ENCODE peak calls at places on chromosomes 3 and 15, in ten cellular contexts. E is GM12878, D is Peyer's patch, Z is testis, W is transverse colon, R is gastrocnemius medialis, B is ovary, P is endothelial cell of umbilical vein, O is tibial nerve, F is A549. L is an unnamed sample.

GRCh38 chr3:75983609-75984290 is 198.4 kb upstream of the ZNF717 start:
- DNase-seq in Z (no peak), R (no peak), D (no peak), P (no peak), O (no peak), W (no peak), B (no peak), E (no peak), F (no peak), L (no peak)

GRCh38 chr3:85567074-85567676 is 608.4 kb downstream of the CADM2 start:
- DNase-seq in P (peak), D (no peak), W (peak), Z (peak), B (no peak), R (peak), E (no peak), F (no peak), O (peak), L (peak)

GRCh38 chr15:79329186-79329611 is 18.3 kb downstream of the TMED3 start:
- DNase-seq in F (no peak), Z (peak), P (peak), D (no peak), O (no peak), R (no peak), W (no peak), B (no peak), E (no peak), L (no peak)

GRCh38 chr15:62940755-62941361 is 101.7 kb upstream of the TPM1 start:
- DNase-seq in Z (peak), D (peak), R (peak), O (peak), W (peak), P (peak), F (peak), B (peak), E (no peak), L (peak)

GRCh38 chr15:98855067-98855814 is 152.4 kb downstream of the PGPEP1L start:
- DNase-seq in E (no peak), O (no peak), B (no peak), W (no peak), D (no peak), P (no peak), R (no peak), F (no peak), Z (no peak), L (no peak)

GRCh38 chr3:116852801-116853200 is 143.2 kb downstream of the TUSC7 start:
- DNase-seq in O (no peak), B (no peak), D (no peak), W (no peak), P (no peak), F (no peak), E (no peak), R (no peak), Z (no peak), L (no peak)

GRCh38 chr15:63499611-63500010 is 4.8 kb upstream of the USP3 start:
- DNase-seq in D (no peak), Z (no peak), F (no peak), W (no peak), R (no peak), O (no peak), P (no peak), E (no peak), B (no peak), L (no peak)

GRCh38 chr15:66638377-66638776 is 63.7 kb upstream of the SMAD6 start:
- DNase-seq in R (no peak), Z (no peak), D (no peak), B (no peak), O (no peak), F (no peak), E (no peak), P (no peak), W (no peak), L (no peak)

GRCh38 chr15:92322566-92323355 is 70.9 kb upstream of the ST8SIA2 start:
- DNase-seq in Z (peak), P (no peak), R (no peak), F (no peak), B (no peak), D (no peak), O (peak), E (no peak), W (no peak), L (no peak)

GRCh38 chr15:35491999-35492398 is 54.0 kb downstream of the DPH6 start:
- DNase-seq in F (no peak), W (peak), Z (no peak), B (no peak), P (no peak), D (no peak), O (no peak), R (no peak), E (no peak), L (no peak)

GRCh38 chr3:22245122-22245521 is 494.1 kb upstream of the ZNF385D start:
- DNase-seq in Z (no peak), F (no peak), D (no peak), E (no peak), P (no peak), W (no peak), O (peak), R (peak), B (no peak), L (peak)

GRCh38 chr15:68380456-68380855 is 51.5 kb downstream of the ITGA11 start:
- DNase-seq in E (no peak), D (no peak), P (no peak), R (no peak), F (no peak), Z (no peak), W (no peak), O (no peak), B (no peak), L (no peak)

GRCh38 chr3:112115161-112115739 is 17.8 kb downstream of the GCSAM start:
- DNase-seq in E (peak), O (no peak), W (no peak), R (no peak), B (no peak), D (no peak), P (no peak), Z (no peak), F (no peak), L (no peak)

GRCh38 chr15:95210436-95210981 is 979.1 kb downstream of the MCTP2 start:
- DNase-seq in R (no peak), W (no peak), P (no peak), D (no peak), E (no peak), O (no peak), Z (no peak), F (no peak), B (no peak), L (no peak)

GRCh38 chr3:47421741-47422649 is 41.2 kb downstream of the PTPN23 start:
- DNase-seq in P (no peak), Z (peak), E (no peak), O (no peak), B (peak), F (peak), D (no peak), W (peak), R (peak), L (peak)

GRCh38 chr15:49558924-49559323 is 61.7 kb downstream of the FAM227B start:
- DNase-seq in O (no peak), E (no peak), B (no peak), W (no peak), F (no peak), R (no peak), D (no peak), P (no peak), Z (no peak), L (no peak)

GRCh38 chr3:175564335-175564734 is 705.2 kb downstream of the NAALADL2 start:
- DNase-seq in R (no peak), B (no peak), O (no peak), F (no peak), W (no peak), E (no peak), Z (no peak), D (no peak), P (no peak), L (no peak)

GRCh38 chr3:189809583-189809982 is 178.4 kb downstream of the TP63 start:
- DNase-seq in B (no peak), R (no peak), Z (no peak), E (no peak), O (no peak), P (no peak), F (no peak), W (no peak), D (no peak), L (no peak)

GRCh38 chr3:138899592-138899991 is 47.3 kb downstream of the FOXL2 start:
- DNase-seq in R (no peak), O (no peak), Z (no peak), W (no peak), E (no peak), D (no peak), B (no peak), P (no peak), F (no peak), L (no peak)

GRCh38 chr3:15505412-15506165 is 15.9 kb downstream of the COLQ start:
- DNase-seq in D (no peak), B (no peak), W (no peak), O (no peak), Z (no peak), R (no peak), P (no peak), E (no peak), F (no peak), L (no peak)

GRCh38 chr15:36958611-36959010 is 141.7 kb downstream of the MEIS2 start:
- DNase-seq in B (no peak), W (no peak), Z (no peak), D (no peak), E (no peak), R (no peak), F (no peak), O (no peak), P (no peak), L (no peak)

GRCh38 chr15:38991126-38991525 is 426.5 kb upstream of the RASGRP1 start:
- DNase-seq in P (peak), R (no peak), D (no peak), B (no peak), E (no peak), W (no peak), Z (no peak), F (no peak), O (no peak), L (no peak)

GRCh38 chr15:87121357-87121756 is 1041.7 kb downstream of the AGBL1 start:
- DNase-seq in B (no peak), Z (no peak), O (no peak), F (no peak), R (no peak), P (no peak), D (no peak), W (no peak), E (no peak), L (no peak)

GRCh38 chr3:156751461-156752025 is 74.6 kb upstream of the LEKR1 start:
- DNase-seq in D (no peak), B (no peak), F (no peak), W (peak), E (no peak), P (peak), O (peak), Z (peak), R (peak), L (peak)
- TF ChIP-seq CTCF in D (no peak), B (no peak), F (no peak), W (no peak), E (no peak), P (no peak), O (no peak), Z (no peak), R (no peak), L (no peak)

DNA sequence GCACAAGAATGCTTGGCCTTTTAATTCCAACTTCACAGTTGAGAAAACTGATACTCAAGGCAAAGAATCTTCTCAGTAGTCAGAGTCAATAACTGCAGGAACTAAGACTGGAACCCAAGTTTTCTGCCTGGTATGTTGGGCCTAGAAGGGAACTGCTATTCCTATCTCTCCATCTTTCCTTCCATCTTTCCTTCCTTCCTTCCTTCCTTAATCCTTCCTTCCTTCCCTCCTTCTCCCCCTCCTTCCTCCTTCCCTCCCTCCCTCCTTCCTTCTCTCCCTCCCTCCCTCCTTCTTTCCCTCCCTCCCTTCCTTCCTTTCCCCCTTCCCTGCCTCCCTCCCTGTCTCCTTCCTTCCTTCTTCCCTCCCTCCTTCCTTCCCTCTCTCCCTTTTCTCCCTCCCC is 131.2 kb downstream of the RORA start:
- DNase-seq in E (no peak), B (no peak), F (no peak), P (no peak), O (no peak), W (no peak), Z (no peak), D (no peak), R (no peak), L (no peak)
- TF ChIP-seq POLR2A in E (no peak), B (no peak), F (no peak), P (no peak), O (no peak), W (no peak), Z (no peak), D (no peak), R (no peak), L (no peak)

DNA sequence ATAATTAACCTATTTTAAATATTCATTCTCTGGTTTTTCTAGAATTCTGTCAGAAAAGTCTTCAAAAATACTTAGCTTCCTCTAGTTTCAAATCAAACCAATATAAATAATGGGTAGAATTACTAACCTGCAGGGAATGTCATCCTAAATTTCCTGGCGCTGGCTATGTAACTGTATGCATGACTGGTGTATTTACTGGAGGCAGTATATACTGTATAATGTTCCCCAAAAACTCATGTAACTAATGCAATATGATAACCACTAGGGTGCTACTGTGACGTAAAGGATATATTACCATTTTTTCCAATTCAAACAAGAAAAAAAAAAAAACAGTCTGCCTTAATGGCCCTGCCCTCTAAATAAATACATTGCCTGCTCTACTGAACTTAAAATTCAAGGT is 407.5 kb downstream of the MECOM start:
- DNase-seq in B (no peak), R (no peak), Z (no peak), D (no peak), F (no peak), P (no peak), W (no peak), O (no peak), E (no peak), L (no peak)
- TF ChIP-seq CTCF in B (no peak), R (no peak), Z (no peak), D (no peak), F (no peak), P (no peak), W (no peak), O (no peak), E (no peak), L (no peak)

GRCh38 chr3:10173926-10174435 is 9.3 kb downstream of the IRAK2 start:
- DNase-seq in D (peak), E (no peak), R (peak), B (no peak), W (peak), Z (peak), P (peak), O (peak), F (peak), L (peak)
- TF ChIP-seq POLR2A in D (no peak), E (no peak), R (no peak), B (no peak), W (no peak), Z (no peak), P (peak), O (no peak), F (no peak), L (no peak)